ENCODE peak calls at places on chromosomes 3 and 15, in nine cellular contexts. U is effector memory CD4-positive, alpha-beta T cell; L is mammary epithelial cell; X is PC-9; D is thoracic aorta; H is left ventricle myocardium inferior; F is upper lobe of right lung; B is OCI-LY7; P is ovary. Z is an unnamed sample.

GRCh38 chr15:71195242-71195641 is 80.0 kb downstream of the THSD4 start:
- DNase-seq in U (no peak), H (no peak), X (no peak), F (no peak), B (no peak), D (no peak), P (no peak), L (no peak), Z (no peak)

GRCh38 chr3:30437172-30437571 is 169.2 kb upstream of the TGFBR2 start:
- DNase-seq in B (no peak), F (peak; percentile 43), H (no peak), D (peak; percentile 5), L (peak; percentile 11), X (no peak), P (no peak), U (no peak), Z (no peak)

GRCh38 chr3:113405180-113405579 is 36.1 kb downstream of the CFAP44 start:
- DNase-seq in U (no peak), P (no peak), L (peak; percentile 30), F (no peak), H (no peak), X (no peak), D (no peak), B (no peak), Z (no peak)

GRCh38 chr3:4986175-4986610 is 7.0 kb downstream of the BHLHE40 start:
- DNase-seq in B (no peak), X (peak; percentile 58), H (no peak), D (no peak), U (no peak), P (no peak), L (peak; percentile 87), F (no peak), Z (no peak)

GRCh38 chr3:56005196-56005805 is 463.0 kb downstream of the ERC2 start:
- DNase-seq in U (no peak), H (no peak), B (no peak), X (peak; percentile 43), L (peak; percentile 88), F (no peak), P (no peak), D (no peak), Z (no peak)

GRCh38 chr3:182921665-182922355 is 58.5 kb downstream of the DCUN1D1 start:
- DNase-seq in X (no peak), H (no peak), U (no peak), F (no peak), D (no peak), P (no peak), B (no peak), L (no peak), Z (no peak)

GRCh38 chr3:153442799-153443487 is 280.9 kb downstream of the RAP2B start:
- DNase-seq in L (no peak), X (no peak), U (no peak), D (no peak), B (no peak), P (no peak), F (no peak), H (no peak), Z (no peak)

GRCh38 chr3:68088216-68088615 is 433.8 kb upstream of the SUCLG2 start:
- DNase-seq in D (no peak), H (no peak), P (no peak), U (peak; percentile 27), B (no peak), L (no peak), X (no peak), F (no peak), Z (no peak)

GRCh38 chr3:16441306-16441898 is 72.1 kb downstream of the RFTN1 start:
- DNase-seq in F (no peak), P (no peak), X (no peak), D (no peak), H (no peak), U (no peak), L (no peak), B (peak; percentile 59), Z (no peak)

GRCh38 chr3:195806916-195807231 is 4.9 kb downstream of the MUC4 start:
- DNase-seq in U (no peak), L (no peak), X (no peak), P (no peak), B (no peak), F (no peak), H (no peak), D (no peak), Z (no peak)

GRCh38 chr3:123859177-123859576 is 25.0 kb downstream of the MYLK start:
- DNase-seq in H (no peak), B (no peak), L (no peak), X (no peak), P (no peak), D (no peak), U (no peak), F (no peak), Z (no peak)

GRCh38 chr3:114350690-114351089 is 56.9 kb downstream of the TIGIT start:
- DNase-seq in F (no peak), U (no peak), L (no peak), X (no peak), B (no peak), H (no peak), D (no peak), P (no peak), Z (no peak)

GRCh38 chr3:55572816-55573215 is 85.7 kb upstream of the WNT5A start:
- DNase-seq in X (no peak), F (no peak), P (no peak), H (no peak), B (no peak), U (no peak), D (no peak), L (no peak), Z (no peak)

GRCh38 chr15:35107122-35107521 is 22.0 kb upstream of the NANOGP8 start:
- DNase-seq in U (no peak), D (no peak), F (no peak), P (no peak), X (no peak), B (no peak), H (no peak), L (peak; percentile 3), Z (no peak)

GRCh38 chr15:47566610-47567009 is 150.7 kb upstream of the SEMA6D start:
- DNase-seq in F (no peak), U (no peak), H (no peak), L (no peak), X (no peak), B (no peak), D (no peak), P (no peak), Z (no peak)

GRCh38 chr15:64833690-64834089 is 8.0 kb upstream of the PLEKHO2 start:
- DNase-seq in F (no peak), D (no peak), H (no peak), P (no peak), U (no peak), X (no peak), B (no peak), L (no peak), Z (no peak)

GRCh38 chr3:39178553-39178952 is 13.8 kb downstream of the XIRP1 start:
- DNase-seq in D (no peak), X (no peak), U (no peak), P (no peak), B (no peak), F (no peak), L (no peak), H (no peak), Z (no peak)
- H3K27ac ChIP-seq in D (peak overlapping the region; percentile 96), X (no peak overlapping the region), U (no peak overlapping the region), P (peak overlapping the region; percentile 80), B (no peak overlapping the region), F (peak overlapping the region; percentile 89), L (peak overlapping the region; percentile 72), H (peak overlapping the region; percentile 94), Z (peak overlapping the region; percentile 89)

DNA sequence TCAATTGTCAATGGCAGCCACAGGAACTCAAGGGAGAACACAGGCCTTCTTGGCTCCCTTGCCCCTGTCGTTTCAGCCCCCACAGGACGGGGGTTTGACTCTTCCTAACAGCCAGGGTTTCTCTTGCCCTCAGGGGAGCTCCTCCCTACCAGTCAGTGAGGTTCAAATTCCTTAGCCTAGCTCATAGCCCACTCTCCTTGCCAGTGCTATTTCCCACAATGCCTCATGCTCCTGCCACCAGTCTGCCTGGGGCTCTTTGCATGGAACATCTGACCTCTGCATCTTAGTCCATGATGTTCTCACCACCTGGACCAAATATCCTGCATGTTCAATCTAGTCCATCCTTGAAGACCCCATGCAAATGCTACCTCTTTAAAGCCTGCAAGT is 78.1 kb downstream of the MYO1E start:
- DNase-seq in H (no peak), U (no peak), L (peak; percentile 62), B (no peak), X (peak; percentile 67), F (no peak), P (no peak), D (no peak), Z (no peak)
- H3K27ac ChIP-seq in H (peak overlapping the region; percentile 62), U (no peak overlapping the region), L (peak overlapping the region; percentile 95), B (no peak overlapping the region), X (peak overlapping the region; percentile 97), F (no peak overlapping the region), P (no peak overlapping the region), D (peak overlapping the region; percentile 85), Z (peak overlapping the region; percentile 14)

DNA sequence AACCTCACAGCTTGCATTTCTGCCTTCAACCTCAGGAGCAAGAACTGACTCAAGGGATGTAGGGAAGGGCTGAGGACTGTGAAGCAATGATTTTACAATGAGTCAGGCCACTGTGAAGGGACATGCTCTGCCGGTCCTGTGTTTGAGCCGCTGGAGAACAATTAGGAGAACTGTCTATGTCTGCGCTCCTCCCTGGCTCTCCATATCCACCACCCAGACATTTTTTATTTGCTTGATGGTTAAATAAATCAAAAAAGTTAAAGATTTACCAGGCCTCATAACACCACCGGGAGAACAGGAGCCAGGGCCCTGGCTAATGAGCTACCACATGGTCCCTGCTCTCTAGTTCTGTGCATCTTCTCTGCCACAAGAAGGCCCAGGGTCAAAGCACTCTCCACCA is 29.6 kb downstream of the SEC61A1 start:
- DNase-seq in L (peak; percentile 61), B (no peak), H (no peak), U (no peak), D (no peak), X (no peak), P (no peak), F (no peak), Z (no peak)
- H3K27ac ChIP-seq in L (no peak overlapping the region), B (no peak overlapping the region), H (no peak overlapping the region), U (no peak overlapping the region), D (no peak overlapping the region), X (no peak overlapping the region), P (no peak overlapping the region), F (no peak overlapping the region), Z (no peak overlapping the region)

GRCh38 chr15:83207622-83208356 is at the start of gene HDGFL3:
- DNase-seq in P (peak; percentile 69), H (peak; percentile 69), F (peak; percentile 85), L (peak; percentile 57), X (no peak), D (no peak), U (no peak), B (peak; percentile 72), Z (peak; percentile 40)

GRCh38 chr15:83209333-83209732 is 1.7 kb upstream of the HDGFL3 start:
- DNase-seq in B (no peak), L (no peak), P (no peak), F (no peak), H (no peak), X (no peak), D (no peak), U (no peak), Z (no peak)

GRCh38 chr15:83206971-83207621 is 527 bp downstream of the HDGFL3 start:
- DNase-seq in F (peak; percentile 75), P (peak; percentile 42), X (no peak), D (no peak), L (peak; percentile 44), U (no peak), B (peak; percentile 49), H (peak; percentile 40), Z (no peak)

GRCh38 chr15:83206387-83206970 is 1.1 kb downstream of the HDGFL3 start:
- DNase-seq in D (no peak), X (no peak), L (peak; percentile 27), U (no peak), H (no peak), P (no peak), B (peak; percentile 13), F (no peak), Z (no peak)

GRCh38 chr15:83208357-83208661 is 686 bp upstream of the HDGFL3 start:
- DNase-seq in P (no peak), H (no peak), B (no peak), F (no peak), L (no peak), U (no peak), D (no peak), X (no peak), Z (no peak)
- H3K27ac ChIP-seq in P (peak overlapping the region; percentile 88), H (peak overlapping the region; percentile 93), B (peak overlapping the region; percentile 31), F (peak overlapping the region; percentile 14), L (no peak overlapping the region), U (no peak overlapping the region), D (peak overlapping the region; percentile 50), X (no peak overlapping the region), Z (peak overlapping the region; percentile 53)

Z was measured in caudate nucleus.